ENCODE peak calls at places on chromosomes 5 and 9, in five cellular contexts. A is HCT116, U is sigmoid colon, V is tibial nerve, B is GM12878. E is an unnamed sample.

GRCh38 chr9:128160603-128160987 is 530 bp downstream of the BBLN start:
- DNase-seq in B (no peak), U (no peak), A (no peak), V (no peak), E (no peak)

GRCh38 chr5:159481751-159482150 is 151.5 kb upstream of the IL12B start:
- DNase-seq in A (no peak), V (no peak), B (no peak), U (no peak), E (no peak)

GRCh38 chr5:1312993-1313833 is 18.3 kb upstream of the TERT start:
- DNase-seq in B (peak), U (peak), A (no peak), V (no peak), E (no peak)

GRCh38 chr5:135026645-135027317 is 7.2 kb downstream of the PITX1 start:
- DNase-seq in U (no peak), V (no peak), A (no peak), B (no peak), E (no peak)

GRCh38 chr9:76687861-76688374 is 76.3 kb upstream of the PCA3 start:
- DNase-seq in V (no peak), U (no peak), A (peak), B (no peak), E (no peak)

GRCh38 chr5:144183254-144183889 is 12.7 kb downstream of the KCTD16 start:
- DNase-seq in V (no peak), U (no peak), A (no peak), B (no peak), E (no peak)

GRCh38 chr5:149757186-149757950 is 27.3 kb downstream of the PPARGC1B start:
- DNase-seq in B (no peak), V (no peak), U (no peak), A (no peak), E (no peak)

GRCh38 chr9:17856995-17857394 is 278.1 kb downstream of the SH3GL2 start:
- DNase-seq in B (no peak), V (no peak), U (no peak), A (no peak), E (no peak)

GRCh38 chr9:106700676-106701075 is 162.3 kb upstream of the ZNF462 start:
- DNase-seq in A (no peak), V (no peak), U (no peak), B (no peak), E (no peak)

GRCh38 chr9:130129425-130130061 is 42.7 kb upstream of the NCS1 start:
- DNase-seq in B (no peak), V (no peak), U (no peak), A (no peak), E (no peak)

GRCh38 chr5:77846422-77847128 is 70.4 kb upstream of the TBCA start:
- DNase-seq in B (no peak), A (no peak), U (no peak), V (no peak), E (no peak)

GRCh38 chr5:120139039-120139438 is 325.1 kb upstream of the PRR16 start:
- DNase-seq in B (no peak), U (no peak), A (no peak), V (no peak), E (no peak)

GRCh38 chr5:68682400-68683152 is 411.2 kb upstream of the SLC30A5 start:
- DNase-seq in B (no peak), V (no peak), U (no peak), A (no peak), E (no peak)

GRCh38 chr5:171315386-171315891 is 6.4 kb downstream of the TLX3 start:
- DNase-seq in V (no peak), U (no peak), B (no peak), A (no peak), E (no peak)

GRCh38 chr5:157563373-157564148 is 12.0 kb downstream of the ADAM19 start:
- DNase-seq in B (no peak), V (no peak), A (no peak), U (no peak), E (peak)

GRCh38 chr5:9781275-9781674 is 151.1 kb upstream of the TAS2R1 start:
- DNase-seq in B (no peak), A (no peak), V (no peak), U (no peak), E (no peak)

GRCh38 chr5:173434270-173434669 is 106.1 kb upstream of the STC2 start:
- DNase-seq in U (no peak), V (no peak), A (no peak), B (no peak), E (no peak)

GRCh38 chr9:82911997-82912396 is 150.9 kb downstream of the RASEF start:
- DNase-seq in V (no peak), A (no peak), U (no peak), B (no peak), E (no peak)

GRCh38 chr9:122929803-122930354 is 1.4 kb downstream of the ZBTB26 start:
- DNase-seq in U (no peak), B (no peak), A (no peak), V (no peak), E (no peak)

GRCh38 chr5:143234162-143234842 is 169.2 kb downstream of the NR3C1 start:
- DNase-seq in B (no peak), U (peak), V (no peak), A (no peak), E (no peak)

GRCh38 chr5:82863260-82863659 is 213.9 kb downstream of the TMEM167A start:
- DNase-seq in A (no peak), V (no peak), U (no peak), B (no peak), E (no peak)

GRCh38 chr5:133006653-133007052 is 19.7 kb downstream of the ZCCHC10 start:
- DNase-seq in U (no peak), A (no peak), B (no peak), V (no peak), E (no peak)

GRCh38 chr5:137069358-137069757 is 429.8 kb downstream of the SPOCK1 start:
- DNase-seq in A (no peak), U (no peak), B (no peak), V (no peak), E (no peak)

GRCh38 chr9:93219692-93220091 is 35.8 kb downstream of the WNK2 start:
- DNase-seq in B (no peak), U (no peak), V (no peak), A (no peak), E (no peak)

GRCh38 chr5:39379683-39380082 is 15.4 kb upstream of the C9 start:
- DNase-seq in U (no peak), B (no peak), A (no peak), V (no peak), E (no peak)

GRCh38 chr9:124292696-124293593 is 35.2 kb downstream of the NEK6 start:
- DNase-seq in U (no peak), A (no peak), V (no peak), B (no peak), E (no peak)

GRCh38 chr9:134364391-134365114 is 38.3 kb downstream of the RXRA start:
- DNase-seq in B (no peak), U (no peak), A (no peak), V (no peak), E (no peak)

GRCh38 chr9:72145733-72146132 is 3.5 kb upstream of the GDA start:
- DNase-seq in B (no peak), V (no peak), A (no peak), U (no peak), E (no peak)
- TF ChIP-seq CTCF in B (no peak), V (no peak), A (peak), U (no peak), E (no peak)

DNA sequence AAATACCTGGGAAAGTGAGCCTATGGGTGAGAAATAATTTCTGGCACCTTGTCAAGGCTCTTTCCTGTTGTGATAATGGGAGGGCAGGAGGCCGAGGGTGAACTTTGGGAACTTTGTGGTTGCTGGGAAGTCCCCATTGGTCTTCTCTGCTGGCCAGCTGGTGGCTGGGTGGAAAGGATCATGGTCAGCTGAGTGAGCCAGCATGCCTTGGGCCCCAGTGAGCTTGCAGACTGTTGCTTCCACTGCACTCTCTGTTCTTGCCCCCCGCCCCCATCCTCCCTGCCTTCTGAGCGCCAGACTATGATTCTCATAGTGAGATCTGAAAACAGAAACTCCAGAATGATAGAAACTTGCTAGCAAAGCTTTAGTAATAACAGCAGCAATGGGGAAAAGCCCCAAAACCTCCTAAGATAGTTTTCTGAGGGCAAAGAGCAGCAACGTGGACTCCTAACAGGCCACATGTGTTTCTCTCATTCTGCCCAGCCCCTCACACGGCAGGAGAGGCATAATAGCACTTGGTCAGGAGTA is 139.2 kb upstream of the SMARCA2 start:
- DNase-seq in U (no peak), V (no peak), A (no peak), B (peak), E (no peak)
- TF ChIP-seq POLR2A in U (no peak), V (no peak), A (no peak), B (peak), E (no peak)

GRCh38 chr5:17241635-17242034 is 24.2 kb downstream of the BASP1 start:
- DNase-seq in B (no peak), V (no peak), U (no peak), A (no peak), E (no peak)

GRCh38 chr5:17240487-17240886 is 23.1 kb downstream of the BASP1 start:
- DNase-seq in B (no peak), A (no peak), V (no peak), U (no peak), E (no peak)

GRCh38 chr5:17243287-17244063 is 26.0 kb downstream of the BASP1 start:
- DNase-seq in V (no peak), A (no peak), U (no peak), B (no peak), E (no peak)

GRCh38 chr5:17238521-17239041 is 21.1 kb downstream of the BASP1 start:
- DNase-seq in V (no peak), U (no peak), A (no peak), B (no peak), E (no peak)

DNA sequence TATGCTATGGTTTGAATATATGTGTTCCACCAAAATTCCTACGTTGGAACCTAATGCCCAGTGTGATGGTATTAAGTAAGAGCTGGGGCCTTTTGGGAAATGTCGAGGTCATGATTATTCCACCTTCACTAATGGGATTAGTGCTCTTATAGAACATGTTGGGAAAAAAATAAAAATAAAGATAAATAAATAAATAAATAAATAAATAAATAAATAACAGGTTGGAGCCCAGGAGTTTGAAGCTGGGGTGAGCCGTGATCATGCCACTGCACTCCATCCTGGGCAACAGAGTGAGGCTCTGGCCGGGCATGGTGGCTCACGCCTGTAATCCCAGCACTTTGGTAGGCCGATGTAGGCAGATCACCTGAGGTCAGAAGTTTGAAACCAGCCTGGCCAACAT is 22.5 kb downstream of the BASP1 start:
- DNase-seq in B (no peak), U (no peak), A (no peak), V (no peak), E (no peak)
- H3K27ac ChIP-seq in B (no peak), U (no peak), A (no peak), V (no peak), E (no peak)

GRCh38 chr5:75438722-75439121 is 72.7 kb downstream of the CERT1 start:
- DNase-seq in U (no peak), B (no peak), V (no peak), A (no peak), E (no peak)
- TF ChIP-seq CTCF in U (no peak), B (no peak), V (no peak), A (no peak), E (no peak)

GRCh38 chr5:150778517-150779396 is at the start of gene SMIM3:
- DNase-seq in U (peak), B (no peak), A (no peak), V (peak), E (peak)
- TF ChIP-seq POLR2A in U (peak), B (peak), A (peak), V (no peak), E (peak)

DNA sequence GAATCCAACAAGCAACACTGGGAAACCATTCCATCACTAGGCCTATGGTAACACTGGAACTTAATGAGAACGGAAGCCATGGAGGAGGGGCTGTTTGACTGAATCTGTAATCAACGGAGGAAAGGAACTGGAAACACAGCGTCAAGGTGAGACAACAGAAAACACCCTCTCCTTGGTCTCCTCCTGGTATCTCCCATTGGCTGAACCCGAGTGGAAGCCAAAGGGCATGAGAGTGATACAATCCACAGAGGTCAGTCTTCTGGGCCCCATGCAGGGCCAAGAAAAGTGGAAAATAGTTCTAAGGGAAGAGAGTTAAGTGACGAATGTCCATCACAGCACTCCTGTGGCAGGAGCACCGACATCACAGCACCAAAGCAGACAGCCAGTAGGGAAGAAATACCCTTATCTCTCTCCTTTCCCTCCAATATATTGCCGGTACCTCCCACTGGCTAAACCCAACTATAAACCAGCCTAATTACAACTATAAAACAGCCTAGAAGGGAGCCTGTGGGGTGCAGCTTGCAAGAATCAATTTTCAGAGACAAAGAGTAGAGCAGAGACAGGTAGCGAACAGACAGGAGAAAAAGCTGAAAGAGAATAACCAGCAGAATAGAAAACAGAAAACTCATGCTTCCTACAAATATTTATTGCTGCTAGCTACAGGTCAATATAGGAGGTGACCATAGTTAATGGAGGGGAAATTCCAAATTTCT is 107.4 kb upstream of the IFNE start:
- DNase-seq in V (no peak), A (peak), B (no peak), U (no peak), E (no peak)
- H3K27ac ChIP-seq in V (no peak), A (peak), B (no peak), U (no peak), E (no peak)

GRCh38 chr5:42888771-42889170 is 77.1 kb upstream of the SELENOP start:
- DNase-seq in U (no peak), A (no peak), B (no peak), V (no peak), E (no peak)

GRCh38 chr5:42887575-42887974 is 75.9 kb upstream of the SELENOP start:
- DNase-seq in A (no peak), V (no peak), B (no peak), U (no peak), E (no peak)

GRCh38 chr5:42889311-42889933 is 77.7 kb upstream of the SELENOP start:
- DNase-seq in V (peak), B (no peak), A (peak), U (peak), E (peak)

GRCh38 chr5:42886612-42887011 is 74.9 kb upstream of the SELENOP start:
- DNase-seq in V (no peak), A (no peak), B (no peak), U (no peak), E (no peak)

DNA sequence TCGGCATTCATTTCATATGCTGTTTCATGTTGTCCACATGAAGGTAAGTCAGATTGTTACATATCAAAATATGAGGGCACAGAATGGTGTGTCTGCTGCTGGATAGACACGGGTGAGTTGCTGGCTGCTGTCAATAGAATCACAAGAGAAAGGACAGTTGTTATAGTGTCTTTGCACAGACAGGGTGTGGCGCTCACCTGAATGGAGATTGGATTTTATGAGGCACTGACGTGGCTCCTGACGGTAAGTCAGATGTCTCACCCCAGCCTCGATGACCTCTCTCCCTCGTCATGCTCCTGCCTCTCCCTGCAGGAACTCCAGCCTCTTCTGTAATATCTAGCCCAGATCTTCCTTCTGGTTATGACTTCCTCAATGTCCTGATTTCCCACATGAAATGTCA is 75.4 kb upstream of the SELENOP start:
- DNase-seq in V (no peak), B (no peak), U (peak), A (peak), E (no peak)
- TF ChIP-seq CTCF in V (no peak), B (no peak), U (no peak), A (no peak), E (no peak)

GRCh38 chr9:112332272-112332671 is 1.1 kb downstream of the PTBP3 start:
- DNase-seq in A (no peak), V (no peak), U (no peak), B (no peak), E (no peak)

GRCh38 chr9:112333639-112334318 is 360 bp upstream of the PTBP3 start:
- DNase-seq in V (peak), B (peak), U (peak), A (peak), E (peak)

GRCh38 chr9:112334319-112334828 is 955 bp upstream of the PTBP3 start:
- DNase-seq in B (no peak), U (no peak), V (no peak), A (no peak), E (peak)

GRCh38 chr9:112332674-112332976 is 794 bp downstream of the PTBP3 start:
- DNase-seq in U (no peak), A (no peak), B (no peak), V (no peak), E (no peak)

DNA sequence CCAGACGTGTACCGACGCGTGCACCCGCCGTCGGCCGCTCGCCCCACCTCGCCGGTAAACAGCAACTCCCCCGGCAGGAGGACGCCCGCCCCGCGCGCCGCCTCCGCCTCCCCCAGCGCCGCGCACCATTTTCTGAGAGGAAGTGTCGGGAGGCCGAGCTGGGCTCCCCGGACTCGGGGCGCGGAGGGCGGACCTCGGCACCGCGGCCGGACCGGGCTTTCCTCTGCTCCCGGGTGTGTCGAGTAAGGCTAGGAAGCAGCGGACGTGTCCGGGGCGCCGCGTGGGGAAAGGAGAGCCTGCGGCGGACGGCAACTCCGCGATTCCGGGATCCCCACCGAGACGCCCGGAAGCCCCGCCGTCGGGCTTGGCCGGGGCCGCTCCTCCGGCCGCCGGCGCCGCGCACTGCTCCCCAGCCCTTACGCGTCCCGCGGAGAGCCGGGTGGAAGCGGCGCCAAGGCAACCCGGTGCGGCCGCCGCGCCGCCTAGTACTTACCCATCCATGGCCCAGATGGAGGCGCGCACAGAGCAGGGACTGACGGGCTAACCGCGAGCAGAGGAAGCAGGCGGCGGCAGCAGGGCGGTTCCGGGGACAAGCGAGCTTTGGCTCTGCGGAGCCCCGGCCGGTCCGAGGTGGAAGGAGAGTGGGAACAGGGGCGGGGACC is at the start of gene PTBP3:
- DNase-seq in V (peak), B (no peak), A (no peak), U (peak), E (peak)
- TF ChIP-seq POLR2A in V (peak), B (peak), A (peak), U (peak), E (peak)

GRCh38 chr5:140632366-140633080 is 452 bp downstream of the CD14 start:
- DNase-seq in U (peak), V (peak), B (no peak), A (no peak), E (peak)
- H3K27ac ChIP-seq in U (peak), V (peak), B (no peak), A (no peak), E (peak)

GRCh38 chr9:8895498-8896224 is 1096.1 kb upstream of the DMAC1 start:
- DNase-seq in A (no peak), U (no peak), B (no peak), V (no peak), E (no peak)
- TF ChIP-seq CTCF in A (no peak), U (peak), B (peak), V (peak), E (peak)